ENCODE peak calls at places on chromosome 12, in ten cellular contexts. S is colonic mucosa, E is AG04449, C is GM06990, A is heart right ventricle, X is foreskin fibroblast, F is pancreas, T is astrocyte, O is thyroid gland, M is heart left ventricle. J is an unnamed sample.

GRCh38 chr12:43921666-43922337 is 85.9 kb downstream of the TMEM117 start:
- DNase-seq in S (no peak), E (no peak), C (no peak), A (no peak), X (peak; percentile 73), F (no peak), T (peak; percentile 31), O (no peak), M (no peak), J (no peak)

GRCh38 chr12:2262449-2262848 is 209.7 kb downstream of the CACNA1C start:
- DNase-seq in S (no peak), E (no peak), C (no peak), A (no peak), X (no peak), F (no peak), T (no peak), O (no peak), M (no peak), J (no peak)

GRCh38 chr12:39780527-39781446 is 161.2 kb upstream of the ABCD2 start:
- DNase-seq in S (peak; percentile 32), E (no peak), C (no peak), A (no peak), X (no peak), F (no peak), T (no peak), O (no peak), M (no peak), J (no peak)

GRCh38 chr12:54479421-54479820 is 6.0 kb upstream of the GTSF1 start:
- DNase-seq in S (no peak), E (peak; percentile 77), C (no peak), A (no peak), X (peak; percentile 83), F (no peak), T (peak; percentile 77), O (no peak), M (no peak), J (no peak)

GRCh38 chr12:69348162-69348938 is at the start of gene LYZ:
- DNase-seq in S (no peak), E (no peak), C (no peak), A (no peak), X (no peak), F (no peak), T (no peak), O (no peak), M (peak; percentile 26), J (no peak)

GRCh38 chr12:47742253-47742825 is 16.3 kb downstream of the RAPGEF3 start:
- DNase-seq in S (peak; percentile 80), E (no peak), C (no peak), A (peak; percentile 63), X (peak; percentile 58), F (no peak), T (no peak), O (peak; percentile 47), M (peak; percentile 51), J (no peak)

GRCh38 chr12:80056845-80057244 is 42.5 kb upstream of the OTOGL start:
- DNase-seq in S (no peak), E (no peak), C (no peak), A (no peak), X (no peak), F (peak; percentile 69), T (peak; percentile 70), O (peak; percentile 4), M (peak; percentile 60), J (no peak)

GRCh38 chr12:6312529-6313325 is 2.2 kb downstream of the PLEKHG6 start:
- DNase-seq in S (peak; percentile 92), E (no peak), C (peak; percentile 68), A (no peak), X (peak; percentile 63), F (peak; percentile 56), T (no peak), O (peak; percentile 79), M (no peak), J (no peak)

GRCh38 chr12:94813314-94813713 is 163.0 kb upstream of the TMCC3 start:
- DNase-seq in S (no peak), E (no peak), C (no peak), A (no peak), X (no peak), F (no peak), T (no peak), O (no peak), M (no peak), J (no peak)

DNA sequence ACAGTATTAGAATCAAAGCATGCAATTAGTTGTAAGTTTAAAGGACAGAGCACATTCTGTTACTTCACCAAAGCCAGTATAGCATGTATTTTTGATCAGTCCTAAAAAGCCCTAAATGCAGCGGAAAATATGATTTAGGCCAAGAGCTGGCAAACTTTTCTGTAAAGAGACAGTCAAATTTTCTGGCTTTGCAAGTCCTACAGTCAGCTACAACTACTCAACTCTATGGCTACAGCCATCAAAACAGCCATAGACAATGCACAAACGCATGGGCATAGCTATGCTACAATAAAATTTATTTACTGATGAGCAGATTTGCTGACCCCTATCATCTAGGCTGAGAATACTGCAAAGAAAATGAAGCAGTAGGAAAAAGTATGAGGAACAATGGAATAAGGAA is 52.9 kb downstream of the ATXN2 start:
- DNase-seq in S (no peak), E (no peak), C (no peak), A (no peak), X (no peak), F (no peak), T (no peak), O (no peak), M (no peak), J (no peak)
- H3K4me3 ChIP-seq in S (no peak overlapping the region), E (no peak overlapping the region), C (no peak overlapping the region), A (no peak overlapping the region), X (no peak overlapping the region), F (no peak overlapping the region), T (no peak overlapping the region), O (no peak overlapping the region), M (no peak overlapping the region), J (no peak overlapping the region)

GRCh38 chr12:121823101-121823726 is 19.4 kb downstream of the SETD1B start:
- DNase-seq in S (no peak), E (no peak), C (no peak), A (no peak), X (no peak), F (no peak), T (no peak), O (no peak), M (peak; percentile 19), J (no peak)
- TF ChIP-seq CTCF in S (no peak), E (peak; percentile 12), C (no peak), A (no peak), X (no peak), F (no peak), T (no peak), O (no peak), M (no peak), J (no peak)

DNA sequence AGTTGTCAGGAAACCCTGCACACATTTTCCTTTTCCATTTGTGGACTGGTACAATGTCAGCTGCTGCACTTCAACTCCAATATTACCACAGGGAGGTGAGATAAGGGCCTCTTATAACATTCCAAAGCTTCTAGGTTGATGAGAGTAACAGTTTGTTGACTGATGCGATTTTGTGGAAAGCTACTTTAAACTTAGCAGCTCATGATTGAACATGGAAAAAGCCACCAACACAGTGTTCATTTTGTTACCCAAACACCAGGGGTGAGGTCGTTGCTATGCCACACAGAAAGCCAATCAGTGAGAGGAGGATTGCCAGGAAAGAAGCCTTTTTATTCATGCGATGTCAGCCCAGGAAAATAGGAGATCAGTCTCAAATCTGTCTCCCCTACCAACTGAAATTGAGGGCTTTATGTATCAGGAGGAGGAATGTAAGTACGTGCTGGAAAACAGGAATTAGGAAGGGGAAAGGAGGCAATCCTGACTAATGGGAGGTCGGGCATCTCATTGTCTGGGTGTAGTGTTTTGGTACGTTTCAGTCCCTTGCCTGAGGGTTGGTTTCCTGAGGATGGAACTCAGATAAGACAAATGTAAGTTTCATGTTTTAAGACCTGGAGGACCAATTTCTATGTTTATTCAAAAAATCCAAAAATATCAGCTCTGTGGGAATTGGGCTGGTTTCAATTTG is 92.7 kb upstream of the PLEKHA5 start:
- DNase-seq in S (no peak), E (no peak), C (no peak), A (no peak), X (no peak), F (no peak), T (peak; percentile 89), O (no peak), M (no peak), J (no peak)
- H3K4me3 ChIP-seq in S (no peak overlapping the region), E (no peak overlapping the region), C (no peak overlapping the region), A (peak overlapping the region; percentile 40), X (no peak overlapping the region), F (no peak overlapping the region), T (no peak overlapping the region), O (no peak overlapping the region), M (no peak overlapping the region), J (no peak overlapping the region)

GRCh38 chr12:120453977-120454376 is 7.7 kb downstream of the GATC start:
- DNase-seq in S (no peak), E (no peak), C (no peak), A (no peak), X (peak; percentile 39), F (no peak), T (no peak), O (no peak), M (no peak), J (no peak)
- TF ChIP-seq CTCF in S (peak; percentile 65), E (peak; percentile 26), C (peak; percentile 65), A (peak; percentile 63), X (peak; percentile 49), F (peak; percentile 24), T (peak; percentile 59), O (peak; percentile 36), M (peak; percentile 32), J (peak; percentile 76)

GRCh38 chr12:50926415-50926814 is 25.9 kb upstream of the HIGD1C start:
- DNase-seq in S (no peak), E (no peak), C (no peak), A (no peak), X (no peak), F (no peak), T (no peak), O (no peak), M (no peak), J (no peak)
- H3K4me3 ChIP-seq in S (peak overlapping the region; percentile 56), E (no peak overlapping the region), C (peak overlapping the region; percentile 54), A (peak overlapping the region; percentile 82), X (peak overlapping the region; percentile 87), F (peak overlapping the region; percentile 69), T (no peak overlapping the region), O (peak overlapping the region; percentile 80), M (peak overlapping the region; percentile 66), J (peak overlapping the region; percentile 34)

DNA sequence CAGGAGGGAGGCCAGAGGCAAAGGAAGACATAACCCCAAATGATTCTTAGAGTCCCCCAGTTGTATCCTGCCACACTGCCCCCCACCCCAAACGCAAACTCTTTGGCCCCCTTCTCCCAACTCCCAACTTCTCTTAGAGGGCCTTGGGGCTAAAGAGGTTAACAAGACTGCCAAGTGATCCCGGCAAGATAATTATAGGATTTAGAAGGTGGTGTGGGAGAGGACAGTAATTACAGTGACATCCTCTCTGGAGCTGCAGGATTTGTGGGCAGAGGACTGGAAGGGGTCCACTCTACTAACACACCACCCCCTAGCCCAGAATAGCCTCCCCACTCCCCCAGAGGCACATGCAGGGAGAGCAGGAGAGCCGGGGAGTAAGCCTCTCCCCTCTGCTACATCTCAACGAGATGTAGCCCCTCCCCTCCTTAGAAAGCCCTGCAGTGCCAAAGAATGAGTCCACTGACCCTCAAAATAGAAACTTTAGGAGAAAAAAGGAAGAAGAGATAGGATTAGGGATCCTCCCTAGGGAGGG is 5.3 kb upstream of the GDF11 start:
- DNase-seq in S (no peak), E (no peak), C (no peak), A (no peak), X (peak; percentile 42), F (no peak), T (no peak), O (no peak), M (no peak), J (no peak)
- TF ChIP-seq CTCF in S (no peak), E (no peak), C (no peak), A (no peak), X (no peak), F (no peak), T (no peak), O (no peak), M (no peak), J (no peak)

GRCh38 chr12:46702581-46703344 is 123.0 kb downstream of the SLC38A4 start:
- DNase-seq in S (no peak), E (no peak), C (no peak), A (no peak), X (peak; percentile 53), F (no peak), T (peak; percentile 61), O (no peak), M (no peak), J (no peak)
- H3K4me3 ChIP-seq in S (no peak overlapping the region), E (no peak overlapping the region), C (no peak overlapping the region), A (no peak overlapping the region), X (no peak overlapping the region), F (no peak overlapping the region), T (no peak overlapping the region), O (no peak overlapping the region), M (no peak overlapping the region), J (no peak overlapping the region)